ENCODE peak calls at places on chromosomes 3 and 15, in six cellular contexts. L is HCT116, P is K562, T is H1, V is HepG2, G is GM12878. D is an unnamed sample.

GRCh38 chr3:107523361-107524213 is 825 bp downstream of the BBX start:
- DNase-seq in L (no peak), P (peak; percentile 18), T (peak; percentile 72), V (peak; percentile 5), G (no peak), D (no peak)

GRCh38 chr15:31346367-31347066 is 19.9 kb downstream of the KLF13 start:
- DNase-seq in L (no peak), P (no peak), T (no peak), V (no peak), G (no peak), D (no peak)

GRCh38 chr3:142501004-142501926 is 53.4 kb upstream of the XRN1 start:
- DNase-seq in L (no peak), P (no peak), T (no peak), V (no peak), G (no peak), D (no peak)

GRCh38 chr3:89426060-89426459 is 318.6 kb downstream of the EPHA3 start:
- DNase-seq in L (no peak), P (no peak), T (no peak), V (no peak), G (no peak), D (no peak)

GRCh38 chr15:89912145-89912673 is 543 bp downstream of the ARPIN start:
- DNase-seq in L (no peak), P (no peak), T (peak; percentile 73), V (no peak), G (no peak), D (no peak)

GRCh38 chr3:54733079-54733478 is 194.8 kb downstream of the LRTM1 start:
- DNase-seq in L (no peak), P (no peak), T (no peak), V (no peak), G (no peak), D (no peak)

GRCh38 chr3:136250862-136251460 is 821 bp downstream of the PCCB start:
- DNase-seq in L (no peak), P (peak; percentile 71), T (peak; percentile 51), V (peak; percentile 64), G (peak; percentile 16), D (no peak)

GRCh38 chr3:62625278-62625677 is 249.9 kb downstream of the CADPS start:
- DNase-seq in L (no peak), P (no peak), T (no peak), V (no peak), G (no peak), D (no peak)

GRCh38 chr15:86362556-86362955 is 282.9 kb downstream of the AGBL1 start:
- DNase-seq in L (no peak), P (no peak), T (no peak), V (no peak), G (no peak), D (no peak)

GRCh38 chr15:60364306-60364924 is 33.4 kb downstream of the ANXA2 start:
- DNase-seq in L (no peak), P (no peak), T (no peak), V (no peak), G (no peak), D (no peak)

GRCh38 chr3:124282751-124283643 is 291.1 kb upstream of the ROPN1 start:
- DNase-seq in L (no peak), P (no peak), T (no peak), V (no peak), G (no peak), D (no peak)

GRCh38 chr15:74962671-74963070 is 6.1 kb upstream of the RPP25 start:
- DNase-seq in L (no peak), P (no peak), T (no peak), V (no peak), G (no peak), D (no peak)

GRCh38 chr3:119569156-119569555 is 9.7 kb upstream of the CD80 start:
- DNase-seq in L (no peak), P (no peak), T (no peak), V (no peak), G (no peak), D (no peak)

GRCh38 chr3:185149591-185149990 is 3.3 kb downstream of the C3orf70 start:
- DNase-seq in L (no peak), P (no peak), T (no peak), V (no peak), G (no peak), D (no peak)
- TF ChIP-seq YY1 in L (no peak), P (no peak), T (no peak), V (no peak), G (no peak), D (no peak)

GRCh38 chr15:55916666-55917409 is 76.6 kb downstream of the NEDD4 start:
- DNase-seq in L (no peak), P (no peak), T (no peak), V (no peak), G (no peak), D (no peak)
- H3K9ac ChIP-seq in L (no peak overlapping the region), P (no peak overlapping the region), T (no peak overlapping the region), V (no peak overlapping the region), G (no peak overlapping the region), D (no peak overlapping the region)

GRCh38 chr15:52658955-52659354 is 20.2 kb downstream of the ATOSA start:
- DNase-seq in L (no peak), P (no peak), T (no peak), V (no peak), G (peak; percentile 71), D (no peak)
- TF ChIP-seq ZNF274 in L (no peak), P (no peak), T (no peak), V (no peak), G (no peak), D (no peak)

DNA sequence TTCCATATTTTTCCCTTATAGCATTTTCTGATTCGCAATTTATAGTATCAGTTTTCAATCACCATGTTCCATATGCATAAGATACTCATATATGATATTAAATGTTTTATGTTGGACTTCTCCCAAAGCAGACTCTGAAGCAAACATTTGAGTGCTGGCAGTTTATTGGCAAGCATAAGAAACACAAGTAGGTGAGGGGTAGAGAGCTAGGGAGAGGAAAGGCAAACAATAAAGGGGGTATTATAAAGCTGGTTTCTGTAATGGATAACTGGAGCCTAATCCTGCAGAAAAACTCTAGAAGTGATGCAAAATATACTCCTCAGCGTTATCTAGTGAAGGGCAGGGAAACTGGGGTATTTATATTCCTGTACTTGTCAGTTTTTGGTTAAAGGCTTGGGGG is 491.5 kb upstream of the TGFBR2 start:
- DNase-seq in L (no peak), P (no peak), T (no peak), V (no peak), G (no peak), D (no peak)
- TF ChIP-seq YY1 in L (no peak), P (no peak), T (no peak), V (no peak), G (no peak), D (no peak)

GRCh38 chr15:73851679-73852078 is 21.7 kb upstream of the TBC1D21 start:
- DNase-seq in L (peak; percentile 22), P (peak; percentile 25), T (peak; percentile 82), V (peak; percentile 25), G (no peak), D (peak; percentile 81)
- H3K9ac ChIP-seq in L (no peak overlapping the region), P (no peak overlapping the region), T (no peak overlapping the region), V (no peak overlapping the region), G (no peak overlapping the region), D (no peak overlapping the region)

DNA sequence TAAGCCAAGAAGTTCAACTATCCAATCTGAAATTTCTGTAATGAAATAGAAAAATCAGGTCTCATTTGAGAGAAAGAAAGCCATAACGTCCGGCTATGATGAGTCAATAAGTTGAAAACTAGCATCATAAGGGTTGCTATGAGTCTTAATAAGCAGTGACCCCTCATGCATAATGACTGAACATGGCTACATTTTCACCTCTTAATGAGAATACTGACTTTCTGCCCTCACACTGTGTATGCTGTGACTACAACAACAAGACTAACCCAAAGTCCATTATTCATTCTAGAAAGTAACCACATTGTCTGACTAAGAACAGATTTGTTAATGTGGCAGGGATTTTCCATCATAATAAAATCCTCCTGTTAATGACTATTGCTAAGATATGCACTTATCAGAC is 884.0 kb upstream of the CADM2 start:
- DNase-seq in L (no peak), P (no peak), T (no peak), V (no peak), G (peak; percentile 8), D (no peak)
- TF ChIP-seq ZNF274 in L (no peak), P (no peak), T (no peak), V (no peak), G (no peak), D (no peak)

GRCh38 chr3:5891721-5892120 is 704.2 kb downstream of the EDEM1 start:
- DNase-seq in L (no peak), P (no peak), T (no peak), V (no peak), G (no peak), D (no peak)
- TF ChIP-seq YY1 in L (no peak), P (no peak), T (no peak), V (no peak), G (no peak), D (no peak)

DNA sequence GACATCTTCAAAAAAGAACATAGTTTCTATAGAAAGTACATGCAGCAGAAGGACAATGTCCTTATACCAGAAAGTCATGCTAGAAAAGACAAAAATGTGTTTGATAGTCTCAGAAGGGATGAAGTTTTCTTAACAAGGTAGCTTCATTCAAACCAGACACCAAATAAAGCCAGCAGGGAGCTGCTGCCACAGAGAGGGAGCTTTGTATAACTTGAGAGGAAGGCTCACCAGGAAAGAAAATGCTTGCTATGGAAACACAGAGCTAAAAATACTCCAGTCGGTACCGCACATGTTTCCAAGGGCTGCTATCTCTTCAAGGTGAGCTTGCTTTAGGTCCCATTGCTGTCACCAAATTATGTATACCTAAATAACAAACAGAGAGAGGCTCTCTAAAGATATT is 1074.8 kb upstream of the ALCAM start:
- DNase-seq in L (no peak), P (no peak), T (no peak), V (no peak), G (no peak), D (no peak)
- H3K9ac ChIP-seq in L (no peak overlapping the region), P (no peak overlapping the region), T (no peak overlapping the region), V (no peak overlapping the region), G (peak overlapping the region; percentile 21), D (no peak overlapping the region)

GRCh38 chr15:44593042-44593736 is 56.2 kb downstream of the EIF3J start:
- DNase-seq in L (peak; percentile 12), P (no peak), T (no peak), V (no peak), G (no peak), D (no peak)
- TF ChIP-seq ZNF274 in L (no peak), P (no peak), T (no peak), V (no peak), G (no peak), D (no peak)

D was measured in NT2/D1.